ENCODE peak calls at places on chromosomes 16 and 17, in six cellular contexts. One of them, this sample, is unnamed.

GRCh38 chr16:23840310-23840709 is 4.5 kb downstream of the PRKCB start:
- DNase-seq in HepG2: no peak
- DNase-seq in H1: no peak
- DNase-seq in K562: no peak
- DNase-seq in GM12878: no peak
- DNase-seq in GM12891: no peak
- DNase-seq in this sample: no peak

GRCh38 chr16:11624205-11624604 is 37.5 kb upstream of the LITAF start:
- DNase-seq in K562: peak; percentile 33
- DNase-seq in H1: no peak
- DNase-seq in GM12878: no peak
- DNase-seq in HepG2: no peak
- DNase-seq in GM12891: no peak
- DNase-seq in this sample: no peak

GRCh38 chr16:69073181-69073669 is 32.2 kb upstream of the HAS3 start:
- DNase-seq in H1: no peak
- DNase-seq in K562: no peak
- DNase-seq in GM12891: no peak
- DNase-seq in HepG2: peak; percentile 38
- DNase-seq in GM12878: no peak
- DNase-seq in this sample: no peak

GRCh38 chr16:69131749-69132423 is 502 bp downstream of the CHTF8 start:
- DNase-seq in K562: peak; percentile 95
- DNase-seq in H1: no peak
- DNase-seq in GM12891: peak; percentile 90
- DNase-seq in HepG2: peak; percentile 79
- DNase-seq in GM12878: peak; percentile 24
- DNase-seq in this sample: peak; percentile 89

GRCh38 chr16:19294156-19294649 is 8.7 kb downstream of the CLEC19A start:
- DNase-seq in GM12878: peak; percentile 84
- DNase-seq in H1: no peak
- DNase-seq in K562: no peak
- DNase-seq in GM12891: peak; percentile 50
- DNase-seq in HepG2: no peak
- DNase-seq in this sample: peak; percentile 46

GRCh38 chr17:47978324-47978723 is 7.4 kb downstream of the CDK5RAP3 start:
- DNase-seq in GM12891: peak; percentile 78
- DNase-seq in K562: peak; percentile 83
- DNase-seq in GM12878: no peak
- DNase-seq in HepG2: peak; percentile 51
- DNase-seq in H1: no peak
- DNase-seq in this sample: peak; percentile 78

GRCh38 chr17:29111816-29112499 is 68.2 kb downstream of the MYO18A start:
- DNase-seq in H1: no peak
- DNase-seq in HepG2: peak; percentile 41
- DNase-seq in K562: peak; percentile 71
- DNase-seq in GM12891: peak; percentile 81
- DNase-seq in GM12878: no peak
- DNase-seq in this sample: peak; percentile 70

GRCh38 chr17:52041123-52041617 is 117.3 kb downstream of the CA10 start:
- DNase-seq in H1: no peak
- DNase-seq in GM12891: no peak
- DNase-seq in K562: no peak
- DNase-seq in GM12878: no peak
- DNase-seq in HepG2: no peak
- DNase-seq in this sample: no peak

GRCh38 chr16:24988593-24989338 is 26.4 kb downstream of the ARHGAP17 start:
- DNase-seq in GM12878: no peak
- DNase-seq in K562: no peak
- DNase-seq in HepG2: peak; percentile 75
- DNase-seq in GM12891: no peak
- DNase-seq in H1: no peak
- DNase-seq in this sample: no peak

GRCh38 chr17:75575728-75576127 is 11.9 kb upstream of the MYO15B start:
- DNase-seq in GM12878: no peak
- DNase-seq in H1: no peak
- DNase-seq in GM12891: no peak
- DNase-seq in K562: no peak
- DNase-seq in HepG2: no peak
- DNase-seq in this sample: no peak

GRCh38 chr16:66604376-66605176 is at the start of gene CMTM3:
- DNase-seq in GM12878: no peak
- DNase-seq in GM12891: peak; percentile 80
- DNase-seq in H1: no peak
- DNase-seq in HepG2: peak; percentile 54
- DNase-seq in K562: peak; percentile 97
- DNase-seq in this sample: peak; percentile 73
- TF ChIP-seq POLR2A in GM12878: peak; percentile 59
- TF ChIP-seq POLR2A in GM12891: no peak
- TF ChIP-seq POLR2A in H1: peak; percentile 73
- TF ChIP-seq POLR2A in HepG2: no peak
- TF ChIP-seq POLR2A in K562: peak; percentile 54
- TF ChIP-seq POLR2A in this sample: no peak

GRCh38 chr17:40496634-40497420 is 4.6 kb downstream of the TNS4 start:
- DNase-seq in GM12891: no peak
- DNase-seq in H1: no peak
- DNase-seq in GM12878: no peak
- DNase-seq in HepG2: no peak
- DNase-seq in K562: no peak
- DNase-seq in this sample: no peak

GRCh38 chr17:40496170-40496569 is 5.3 kb downstream of the TNS4 start:
- DNase-seq in HepG2: no peak
- DNase-seq in GM12878: no peak
- DNase-seq in GM12891: no peak
- DNase-seq in K562: no peak
- DNase-seq in H1: no peak
- DNase-seq in this sample: no peak

GRCh38 chr17:40499551-40500189 is 1.8 kb downstream of the TNS4 start:
- DNase-seq in HepG2: peak; percentile 84
- DNase-seq in H1: no peak
- DNase-seq in GM12878: no peak
- DNase-seq in K562: peak; percentile 51
- DNase-seq in GM12891: no peak
- DNase-seq in this sample: no peak

GRCh38 chr17:40498281-40499084 is 2.9 kb downstream of the TNS4 start:
- DNase-seq in GM12891: no peak
- DNase-seq in K562: no peak
- DNase-seq in HepG2: no peak
- DNase-seq in H1: no peak
- DNase-seq in GM12878: no peak
- DNase-seq in this sample: no peak

DNA sequence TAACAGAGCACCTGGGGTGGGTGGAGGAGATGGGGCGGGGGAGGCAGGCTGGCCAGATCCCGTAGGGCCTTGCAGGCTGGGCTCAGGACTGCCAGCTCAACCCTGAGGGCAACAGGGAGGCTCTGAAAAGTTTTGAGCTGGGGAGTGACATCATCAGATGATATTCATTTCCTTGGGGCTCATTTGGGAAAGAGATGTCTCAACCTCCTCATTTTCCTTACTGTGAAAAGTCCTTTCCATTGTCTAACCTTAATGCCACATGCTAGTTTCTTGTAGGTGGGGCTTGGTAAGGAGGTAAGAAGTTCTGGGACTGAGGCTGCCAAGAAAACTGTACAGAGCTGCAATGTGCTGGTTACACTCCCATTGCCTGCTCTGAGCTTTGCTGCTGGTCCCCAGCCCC is 3.7 kb downstream of the TNS4 start:
- DNase-seq in H1: no peak
- DNase-seq in GM12891: no peak
- DNase-seq in HepG2: no peak
- DNase-seq in K562: no peak
- DNase-seq in GM12878: no peak
- DNase-seq in this sample: no peak
- TF ChIP-seq TAF1 in H1: no peak
- TF ChIP-seq TAF1 in GM12891: no peak
- TF ChIP-seq TAF1 in HepG2: no peak
- TF ChIP-seq TAF1 in K562: no peak
- TF ChIP-seq TAF1 in GM12878: no peak
- TF ChIP-seq TAF1 in this sample: no peak

DNA sequence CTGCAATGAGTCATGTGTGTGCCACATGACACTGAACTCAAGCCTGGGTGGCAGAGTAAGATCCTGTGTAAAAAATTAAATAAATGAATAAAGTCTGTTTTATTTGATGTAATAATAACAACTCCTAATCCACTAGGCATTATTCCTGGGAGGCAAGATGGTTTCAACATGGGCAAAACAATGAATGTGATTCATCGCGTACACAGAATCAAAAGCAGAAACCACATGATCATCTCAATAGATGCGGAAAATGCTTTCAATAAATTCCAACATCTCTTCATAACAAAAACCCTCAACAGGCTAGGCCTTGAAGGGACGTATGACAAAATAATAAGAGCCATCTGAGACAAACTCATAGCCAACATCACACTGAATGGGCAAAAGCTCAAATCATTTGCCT is 195.4 kb downstream of the CDH11 start:
- DNase-seq in GM12891: no peak
- DNase-seq in K562: no peak
- DNase-seq in HepG2: no peak
- DNase-seq in GM12878: no peak
- DNase-seq in H1: no peak
- DNase-seq in this sample: no peak
- TF ChIP-seq POLR2AphosphoS5 in GM12891: no peak
- TF ChIP-seq POLR2AphosphoS5 in K562: no peak
- TF ChIP-seq POLR2AphosphoS5 in HepG2: no peak
- TF ChIP-seq POLR2AphosphoS5 in GM12878: no peak
- TF ChIP-seq POLR2AphosphoS5 in H1: no peak
- TF ChIP-seq POLR2AphosphoS5 in this sample: no peak

DNA sequence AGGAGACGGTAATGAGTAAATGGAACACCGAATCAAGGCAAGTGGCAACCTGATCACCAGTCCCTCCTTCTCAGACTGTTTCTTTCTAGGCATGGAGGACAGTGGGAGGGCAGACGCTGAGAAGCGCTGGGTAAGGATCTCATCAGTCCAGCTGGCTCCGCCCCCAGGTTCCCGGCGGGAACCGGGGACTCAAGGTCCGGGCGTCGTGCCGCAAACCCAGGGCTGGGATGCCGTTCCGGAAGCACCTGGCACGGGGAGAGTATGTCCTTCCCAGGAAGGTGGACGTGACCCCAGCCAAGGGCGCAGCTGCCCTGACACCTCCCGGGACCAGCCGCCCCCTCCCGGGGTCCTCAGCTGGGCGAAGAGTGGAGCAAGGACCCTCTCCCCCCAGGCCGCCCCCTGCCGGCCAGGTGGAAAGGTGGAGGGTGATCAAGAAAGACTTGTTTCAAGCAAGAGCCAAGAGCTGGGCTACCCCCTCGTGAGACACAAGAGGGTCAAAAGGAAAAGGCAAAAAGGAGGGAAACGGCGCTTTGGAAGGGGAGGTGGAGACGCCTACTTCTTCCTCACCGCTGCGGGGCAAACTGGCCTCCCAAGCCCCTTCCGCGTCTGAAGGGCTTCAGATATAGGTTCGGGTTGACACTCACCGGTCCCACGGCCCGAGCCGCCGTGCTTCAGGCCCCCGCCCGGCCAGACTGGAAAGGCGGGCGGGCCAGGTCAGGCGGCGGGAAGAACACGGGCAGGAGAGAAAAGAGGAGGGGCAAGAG is at the start of gene MYO19:
- DNase-seq in GM12891: peak; percentile 54
- DNase-seq in GM12878: peak; percentile 24
- DNase-seq in H1: peak; percentile 44
- DNase-seq in K562: peak; percentile 78
- DNase-seq in HepG2: peak; percentile 62
- DNase-seq in this sample: peak; percentile 48
- TF ChIP-seq POLR2A in GM12891: no peak
- TF ChIP-seq POLR2A in GM12878: no peak
- TF ChIP-seq POLR2A in H1: no peak
- TF ChIP-seq POLR2A in K562: peak; percentile 50
- TF ChIP-seq POLR2A in HepG2: peak; percentile 14
- TF ChIP-seq POLR2A in this sample: no peak

DNA sequence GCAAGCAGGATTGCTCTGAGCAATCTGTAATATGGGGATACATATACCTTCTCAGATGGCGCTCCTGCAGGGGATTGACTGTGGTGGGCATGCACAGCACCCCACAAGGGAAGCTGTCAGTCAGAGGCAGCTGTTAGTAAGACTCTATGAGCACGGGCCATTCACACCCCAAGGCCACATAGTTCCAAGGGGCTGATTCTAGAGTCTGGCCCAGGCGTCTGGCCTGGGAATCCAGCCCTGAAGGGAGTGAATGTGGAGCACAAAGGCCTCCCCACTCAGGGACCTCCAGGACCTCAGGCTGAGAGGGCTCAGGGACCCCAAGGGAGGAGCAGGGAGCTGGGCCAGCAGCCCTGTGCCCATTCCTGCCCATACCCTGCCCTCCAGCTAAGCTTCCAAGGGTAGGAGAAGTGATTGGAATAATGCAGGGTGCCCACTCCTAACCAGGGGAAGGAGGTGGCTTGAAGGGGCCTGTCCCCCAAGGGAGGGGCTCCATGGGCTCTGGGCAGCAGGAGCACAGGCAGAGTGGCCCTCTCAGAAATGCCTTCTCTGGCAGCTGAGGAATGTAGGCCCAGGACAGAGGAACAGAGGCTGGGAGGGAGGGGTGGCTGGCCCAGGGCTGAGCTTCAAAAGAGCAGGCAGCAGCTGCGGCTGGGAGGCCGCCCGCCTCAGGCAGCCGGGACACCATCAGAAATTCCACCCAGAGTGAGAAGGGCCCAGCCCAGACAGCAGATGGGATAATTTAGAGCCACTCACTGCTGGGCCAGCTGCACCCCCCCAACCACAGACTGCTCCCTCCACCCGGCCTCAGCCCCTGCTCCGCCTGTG is 48.9 kb upstream of the MRPS23 start:
- DNase-seq in K562: no peak
- DNase-seq in HepG2: peak; percentile 72
- DNase-seq in H1: peak; percentile 60
- DNase-seq in GM12891: no peak
- DNase-seq in GM12878: no peak
- DNase-seq in this sample: no peak
- TF ChIP-seq TAF1 in K562: no peak
- TF ChIP-seq TAF1 in HepG2: no peak
- TF ChIP-seq TAF1 in H1: no peak
- TF ChIP-seq TAF1 in GM12891: no peak
- TF ChIP-seq TAF1 in GM12878: no peak
- TF ChIP-seq TAF1 in this sample: no peak

DNA sequence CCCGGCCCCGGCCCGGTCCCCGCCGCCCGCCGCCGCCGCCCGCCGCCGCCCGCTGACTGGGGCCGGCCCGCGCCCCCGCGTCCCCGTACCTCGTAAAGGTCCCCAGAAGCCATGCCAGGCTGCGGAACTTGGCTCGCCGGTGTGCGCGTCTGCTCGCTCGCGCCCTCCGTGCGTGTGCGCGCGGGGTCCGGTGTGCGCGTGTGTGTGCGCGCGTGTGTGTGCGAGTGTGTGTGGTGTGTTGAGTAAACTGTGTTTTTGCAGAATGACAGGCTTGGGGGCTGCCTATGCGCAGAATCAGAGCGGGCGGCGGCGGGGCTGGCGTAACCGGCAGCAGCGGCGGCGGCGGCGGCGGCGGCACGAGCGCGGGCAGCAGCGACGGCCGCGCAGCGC is 342 bp downstream of the CDYL2 start:
- DNase-seq in HepG2: peak; percentile 6
- DNase-seq in K562: no peak
- DNase-seq in GM12891: peak; percentile 43
- DNase-seq in GM12878: no peak
- DNase-seq in H1: no peak
- DNase-seq in this sample: peak; percentile 33
- TF ChIP-seq POLR2AphosphoS5 in HepG2: no peak
- TF ChIP-seq POLR2AphosphoS5 in K562: no peak
- TF ChIP-seq POLR2AphosphoS5 in GM12891: no peak
- TF ChIP-seq POLR2AphosphoS5 in GM12878: no peak
- TF ChIP-seq POLR2AphosphoS5 in H1: no peak
- TF ChIP-seq POLR2AphosphoS5 in this sample: peak; percentile 44